ENCODE peak calls at places on chromosomes 1 and 21, in ten cellular contexts. R is GM03348; J is iris pigment epithelial cell; Y is SK-N-SH; H is activated gamma-delta T cell treated with Interleukin-2 at 50 U/mL for 16 hours; I is lower leg skin; Z is colonic mucosa; K is GM12865; W is effector memory CD4-positive, alpha-beta T cell; C is heart right ventricle. D is an unnamed sample.
A peak's percentile ranks its signal among the peaks of the same experiment; 100 is the strongest.

GRCh38 chr1:145846191-145846590 is 761 bp downstream of the NUDT17 start:
- DNase-seq in J (peak; percentile 45), I (no peak), H (peak; percentile 15), K (peak; percentile 52), Z (peak; percentile 23), Y (peak; percentile 81), R (peak; percentile 68), W (no peak), C (peak; percentile 13), D (no peak)

GRCh38 chr21:44766818-44767354 is 34.7 kb downstream of the UBE2G2 start:
- DNase-seq in K (no peak), C (no peak), Z (no peak), R (no peak), W (no peak), J (no peak), Y (peak; percentile 37), I (no peak), H (no peak), D (no peak)

GRCh38 chr1:1080122-1080753 is 6.1 kb upstream of the RNF223 start:
- DNase-seq in J (peak; percentile 11), I (no peak), H (no peak), C (peak; percentile 50), Y (peak; percentile 94), Z (peak; percentile 72), R (peak; percentile 82), K (no peak), W (no peak), D (peak; percentile 66)

GRCh38 chr1:205800470-205800869 is 12.5 kb downstream of the SLC41A1 start:
- DNase-seq in W (no peak), H (no peak), J (no peak), Z (no peak), Y (no peak), K (no peak), R (no peak), C (no peak), I (no peak), D (peak; percentile 39)

GRCh38 chr1:58803858-58804257 is 20.0 kb upstream of the JUN start:
- DNase-seq in H (no peak), Z (peak; percentile 45), J (no peak), I (no peak), K (no peak), R (no peak), C (no peak), Y (no peak), W (no peak), D (no peak)

GRCh38 chr1:109497449-109498160 is 3.7 kb downstream of the CYB561D1 start:
- DNase-seq in C (no peak), R (no peak), K (no peak), Y (no peak), W (no peak), J (no peak), I (no peak), H (no peak), Z (no peak), D (no peak)

GRCh38 chr1:59146651-59147358 is 150.1 kb upstream of the FGGY start:
- DNase-seq in W (peak; percentile 3), K (peak; percentile 78), H (peak; percentile 38), Z (peak; percentile 62), C (peak; percentile 61), R (peak; percentile 75), J (peak; percentile 36), Y (peak; percentile 56), I (no peak), D (peak; percentile 46)

GRCh38 chr1:65075123-65075976 is 72.7 kb upstream of the AK4 start:
- DNase-seq in C (peak; percentile 68), Z (peak; percentile 68), J (peak; percentile 77), I (peak; percentile 35), H (peak; percentile 66), R (peak; percentile 76), Y (peak; percentile 62), W (peak; percentile 29), K (peak; percentile 80), D (no peak)

GRCh38 chr1:214603819-214604252 is 841 bp downstream of the CENPF start:
- DNase-seq in I (no peak), J (no peak), K (peak; percentile 22), Y (peak; percentile 60), W (no peak), R (no peak), H (no peak), Z (peak; percentile 25), C (no peak), D (no peak)

GRCh38 chr1:20847619-20848080 is 60.5 kb upstream of the HP1BP3 start:
- DNase-seq in H (no peak), K (no peak), C (no peak), R (no peak), I (no peak), Y (no peak), W (no peak), Z (no peak), J (peak; percentile 74), D (no peak)

GRCh38 chr1:198681831-198682756 is 43.3 kb downstream of the PTPRC start:
- DNase-seq in C (peak; percentile 51), K (peak; percentile 97), Y (peak; percentile 22), W (peak; percentile 78), J (peak; percentile 97), H (peak; percentile 78), I (peak; percentile 76), Z (peak; percentile 63), R (peak; percentile 65), D (no peak)

GRCh38 chr1:48966583-48966982 is 189.9 kb upstream of the BEND5 start:
- DNase-seq in W (no peak), R (peak; percentile 5), J (peak; percentile 1), Y (no peak), K (no peak), Z (no peak), I (no peak), H (no peak), C (no peak), D (no peak)

GRCh38 chr1:200038987-200039848 is 11.7 kb downstream of the NR5A2 start:
- DNase-seq in R (peak; percentile 69), K (peak; percentile 15), Z (peak; percentile 61), Y (peak; percentile 76), W (no peak), C (no peak), J (peak; percentile 52), H (no peak), I (no peak), D (peak; percentile 89)